ENCODE peak calls at places on chromosomes 11 and 22, in six cellular contexts. D is head of caudate nucleus; C is activated T-helper 1 cell treated with Interleukin-2 at 50 U/mL for 16 hours; H is stimulated activated CD8-positive, alpha-beta memory T cell treated with anti-CD3 and anti-CD28 coated beads, Interleukin-7, amount 100 ng/mL, for 48 hours; Z is activated gamma-delta T cell treated with Interleukin-2 at 50 U/mL for 16 hours; X is activated T-cell treated with anti-CD3 and anti-CD28 coated beads, Interleukin-2, amount 50 U/mL, for 72 hours. R is an unnamed sample.
A peak's percentile ranks its signal among the peaks of the same experiment; 100 is the strongest.

GRCh38 chr11:103202048-103202651 is 92.9 kb downstream of the DYNC2H1 start:
- DNase-seq in D (no peak), C (no peak), H (no peak), Z (no peak), X (no peak), R (no peak)

GRCh38 chr11:129652828-129653227 is 162.8 kb upstream of the TMEM45B start:
- DNase-seq in D (no peak), C (no peak), H (no peak), Z (no peak), X (no peak), R (no peak)

GRCh38 chr11:88402784-88403183 is 65.2 kb upstream of the CTSC start:
- DNase-seq in D (no peak), C (no peak), H (no peak), Z (no peak), X (no peak), R (no peak)

GRCh38 chr11:61384271-61385242 is 7.8 kb upstream of the TMEM216 start:
- DNase-seq in D (no peak), C (no peak), H (no peak), Z (no peak), X (no peak), R (no peak)

GRCh38 chr22:46539169-46539568 is 1.7 kb upstream of the CELSR1 start:
- DNase-seq in D (no peak), C (no peak), H (no peak), Z (no peak), X (no peak), R (no peak)

GRCh38 chr11:117519170-117519569 is 191.5 kb downstream of the CEP164 start:
- DNase-seq in D (no peak), C (no peak), H (no peak), Z (no peak), X (no peak), R (no peak)

GRCh38 chr11:31995525-31996123 is 95.2 kb upstream of the RCN1 start:
- DNase-seq in D (no peak), C (no peak), H (no peak), Z (no peak), X (no peak), R (no peak)

GRCh38 chr11:123203471-123203870 is 8.4 kb upstream of the CLMP start:
- DNase-seq in D (no peak), C (no peak), H (no peak), Z (no peak), X (no peak), R (no peak)

GRCh38 chr11:68432874-68433273 is 27.7 kb upstream of the PPP6R3 start:
- DNase-seq in D (no peak), C (no peak), H (no peak), Z (no peak), X (no peak), R (no peak)

GRCh38 chr11:84558085-84558905 is 1068.8 kb downstream of the DLG2 start:
- DNase-seq in D (peak; percentile 61), C (no peak), H (no peak), Z (no peak), X (peak; percentile 4), R (no peak)

GRCh38 chr11:75625970-75626691 is 42.7 kb downstream of the MAP6 start:
- DNase-seq in D (no peak), C (no peak), H (no peak), Z (no peak), X (no peak), R (no peak)

GRCh38 chr11:12175694-12176241 is 65.4 kb downstream of the MICAL2 start:
- DNase-seq in D (no peak), C (no peak), H (no peak), Z (no peak), X (peak; percentile 53), R (no peak)

GRCh38 chr11:77580712-77581337 is 8.9 kb upstream of the AQP11 start:
- DNase-seq in D (no peak), C (no peak), H (no peak), Z (no peak), X (no peak), R (no peak)

GRCh38 chr11:128058580-128059208 is 528.7 kb downstream of the ETS1 start:
- DNase-seq in D (no peak), C (no peak), H (no peak), Z (no peak), X (no peak), R (no peak)

GRCh38 chr11:64268687-64269379 is 15.6 kb downstream of the BAD start:
- DNase-seq in D (no peak), C (no peak), H (peak; percentile 14), Z (peak; percentile 29), X (peak; percentile 62), R (peak; percentile 81)

GRCh38 chr22:17647996-17648395 is 9.4 kb downstream of the BCL2L13 start:
- DNase-seq in D (no peak), C (no peak), H (no peak), Z (no peak), X (no peak), R (no peak)

GRCh38 chr11:66113132-66113856 is 43.2 kb downstream of the PACS1 start:
- DNase-seq in D (no peak), C (no peak), H (no peak), Z (no peak), X (no peak), R (no peak)

GRCh38 chr11:128830836-128831780 is 36.0 kb downstream of the KCNJ1 start:
- DNase-seq in D (peak; percentile 90), C (peak; percentile 75), H (peak; percentile 63), Z (peak; percentile 88), X (peak; percentile 79), R (peak; percentile 91)

GRCh38 chr11:46026616-46027293 is 94.5 kb downstream of the PHF21A start:
- DNase-seq in D (peak; percentile 19), C (no peak), H (no peak), Z (no peak), X (no peak), R (no peak)

GRCh38 chr11:74570266-74571061 is 21.9 kb upstream of the POLD3 start:
- DNase-seq in D (peak; percentile 62), C (no peak), H (no peak), Z (no peak), X (peak; percentile 46), R (no peak)

GRCh38 chr11:122742350-122742749 is 86.8 kb downstream of the UBASH3B start:
- DNase-seq in D (no peak), C (no peak), H (no peak), Z (no peak), X (no peak), R (no peak)

GRCh38 chr11:67271212-67271547 is 4.9 kb downstream of the GRK2 start:
- DNase-seq in D (no peak), C (no peak), H (no peak), Z (no peak), X (no peak), R (no peak)

GRCh38 chr11:9765320-9766101 is 101.6 kb downstream of the SWAP70 start:
- DNase-seq in D (no peak), C (no peak), H (no peak), Z (no peak), X (no peak), R (peak; percentile 73)

GRCh38 chr11:75802022-75802912 is 12.7 kb upstream of the UVRAG start:
- DNase-seq in D (no peak), C (no peak), H (no peak), Z (no peak), X (no peak), R (no peak)

GRCh38 chr11:15471709-15472404 is 357.1 kb downstream of the INSC start:
- DNase-seq in D (no peak), C (no peak), H (no peak), Z (no peak), X (no peak), R (no peak)

GRCh38 chr22:41800348-41801146 is at the start of gene CCDC134:
- DNase-seq in D (peak; percentile 93), C (peak; percentile 90), H (peak; percentile 85), Z (peak; percentile 92), X (peak; percentile 95), R (peak; percentile 94)

GRCh38 chr11:12091957-12092558 is 18.3 kb upstream of the MICAL2 start:
- DNase-seq in D (no peak), C (no peak), H (no peak), Z (no peak), X (no peak), R (no peak)

GRCh38 chr11:25068451-25068850 is 571.6 kb downstream of the LUZP2 start:
- DNase-seq in D (no peak), C (no peak), H (no peak), Z (no peak), X (no peak), R (no peak)

GRCh38 chr22:46143491-46144147 is 6.7 kb upstream of the PPARA start:
- DNase-seq in D (no peak), C (no peak), H (no peak), Z (no peak), X (no peak), R (peak; percentile 47)

GRCh38 chr11:131674051-131674755 is 303.8 kb downstream of the NTM start:
- DNase-seq in D (peak; percentile 95), C (no peak), H (no peak), Z (no peak), X (peak; percentile 52), R (peak; percentile 83)

GRCh38 chr11:16759857-16760256 is 21.4 kb downstream of the C11orf58 start:
- DNase-seq in D (no peak), C (no peak), H (no peak), Z (no peak), X (no peak), R (no peak)

GRCh38 chr11:14974723-14975587 is 2.8 kb upstream of the CALCA start:
- DNase-seq in D (peak; percentile 35), C (peak; percentile 27), H (peak; percentile 36), Z (peak; percentile 33), X (peak; percentile 72), R (no peak)

GRCh38 chr11:59574932-59575904 is 40.4 kb downstream of the OSBP start:
- DNase-seq in D (no peak), C (no peak), H (no peak), Z (no peak), X (no peak), R (no peak)

GRCh38 chr22:39362271-39362670 is 12.5 kb downstream of the SYNGR1 start:
- DNase-seq in D (no peak), C (no peak), H (no peak), Z (no peak), X (no peak), R (no peak)

GRCh38 chr22:22838148-22838786 is 49.3 kb upstream of the IGLL5 start:
- DNase-seq in D (no peak), C (no peak), H (no peak), Z (no peak), X (no peak), R (no peak)

GRCh38 chr22:46052801-46053562 is 76.0 kb upstream of the WNT7B start:
- DNase-seq in D (peak; percentile 62), C (no peak), H (no peak), Z (no peak), X (peak; percentile 23), R (peak; percentile 76)

GRCh38 chr22:48921411-48921903 is 906.2 kb downstream of the BRD1 start:
- DNase-seq in D (peak; percentile 72), C (no peak), H (no peak), Z (no peak), X (no peak), R (no peak)

GRCh38 chr11:67118059-67118766 is 850 bp upstream of the KDM2A start:
- DNase-seq in D (peak; percentile 29), C (peak; percentile 42), H (peak; percentile 13), Z (peak; percentile 56), X (peak; percentile 69), R (peak; percentile 73)